ENCODE peak calls at places on chromosomes 16 and 17, in seven cellular contexts. One of them, this sample, is unnamed.

GRCh38 chr16:17365211-17365541 is 105.6 kb downstream of the XYLT1 start:
- DNase-seq in HCT116: no peak
- DNase-seq in HepG2: no peak
- DNase-seq in H1: no peak
- DNase-seq in GM12878: no peak
- DNase-seq in K562: no peak
- DNase-seq in SK-N-SH: no peak
- DNase-seq in this sample: no peak

GRCh38 chr16:49857423-49858181 is 1.7 kb upstream of the ZNF423 start:
- DNase-seq in K562: peak; percentile 83
- DNase-seq in GM12878: no peak
- DNase-seq in SK-N-SH: peak; percentile 86
- DNase-seq in HepG2: peak; percentile 32
- DNase-seq in H1: peak; percentile 89
- DNase-seq in HCT116: peak; percentile 60
- DNase-seq in this sample: peak; percentile 11

GRCh38 chr17:16428098-16428882 is 12.9 kb downstream of the TRPV2 start:
- DNase-seq in H1: peak; percentile 44
- DNase-seq in GM12878: no peak
- DNase-seq in HepG2: peak; percentile 64
- DNase-seq in K562: peak; percentile 69
- DNase-seq in HCT116: no peak
- DNase-seq in SK-N-SH: peak; percentile 86
- DNase-seq in this sample: peak; percentile 59

GRCh38 chr17:36524428-36524876 is 10.2 kb downstream of the MYO19 start:
- DNase-seq in HepG2: no peak
- DNase-seq in SK-N-SH: no peak
- DNase-seq in HCT116: no peak
- DNase-seq in H1: no peak
- DNase-seq in GM12878: no peak
- DNase-seq in K562: no peak
- DNase-seq in this sample: peak; percentile 41

GRCh38 chr16:53821957-53822625 is 118.1 kb downstream of the FTO start:
- DNase-seq in K562: no peak
- DNase-seq in HCT116: no peak
- DNase-seq in GM12878: no peak
- DNase-seq in SK-N-SH: no peak
- DNase-seq in H1: no peak
- DNase-seq in HepG2: peak; percentile 25
- DNase-seq in this sample: peak; percentile 80

GRCh38 chr17:66076546-66077190 is 115.3 kb downstream of the CEP112 start:
- DNase-seq in H1: no peak
- DNase-seq in K562: no peak
- DNase-seq in GM12878: no peak
- DNase-seq in SK-N-SH: no peak
- DNase-seq in HepG2: no peak
- DNase-seq in HCT116: no peak
- DNase-seq in this sample: no peak

GRCh38 chr17:45246338-45246737 is 15.6 kb downstream of the SPATA32 start:
- DNase-seq in HCT116: no peak
- DNase-seq in K562: no peak
- DNase-seq in GM12878: no peak
- DNase-seq in SK-N-SH: no peak
- DNase-seq in HepG2: no peak
- DNase-seq in H1: no peak
- DNase-seq in this sample: no peak

GRCh38 chr17:12256380-12256995 is 235.8 kb downstream of the MAP2K4 start:
- DNase-seq in GM12878: peak; percentile 3
- DNase-seq in HCT116: peak; percentile 37
- DNase-seq in SK-N-SH: peak; percentile 43
- DNase-seq in H1: no peak
- DNase-seq in K562: peak; percentile 29
- DNase-seq in HepG2: peak; percentile 35
- DNase-seq in this sample: peak; percentile 81

GRCh38 chr17:20010099-20010863 is 1.1 kb downstream of the SPECC1 start:
- DNase-seq in HepG2: peak; percentile 33
- DNase-seq in SK-N-SH: peak; percentile 64
- DNase-seq in K562: peak; percentile 32
- DNase-seq in H1: no peak
- DNase-seq in GM12878: no peak
- DNase-seq in HCT116: peak; percentile 54
- DNase-seq in this sample: peak; percentile 61

GRCh38 chr17:1229354-1229890 is 40.8 kb upstream of the BHLHA9 start:
- DNase-seq in GM12878: no peak
- DNase-seq in HepG2: no peak
- DNase-seq in HCT116: no peak
- DNase-seq in K562: peak; percentile 53
- DNase-seq in SK-N-SH: peak; percentile 75
- DNase-seq in H1: peak; percentile 66
- DNase-seq in this sample: no peak

GRCh38 chr16:71293921-71294320 is 4.7 kb upstream of the CMTR2 start:
- DNase-seq in K562: no peak
- DNase-seq in HepG2: no peak
- DNase-seq in H1: no peak
- DNase-seq in GM12878: no peak
- DNase-seq in SK-N-SH: no peak
- DNase-seq in HCT116: no peak
- DNase-seq in this sample: no peak

DNA sequence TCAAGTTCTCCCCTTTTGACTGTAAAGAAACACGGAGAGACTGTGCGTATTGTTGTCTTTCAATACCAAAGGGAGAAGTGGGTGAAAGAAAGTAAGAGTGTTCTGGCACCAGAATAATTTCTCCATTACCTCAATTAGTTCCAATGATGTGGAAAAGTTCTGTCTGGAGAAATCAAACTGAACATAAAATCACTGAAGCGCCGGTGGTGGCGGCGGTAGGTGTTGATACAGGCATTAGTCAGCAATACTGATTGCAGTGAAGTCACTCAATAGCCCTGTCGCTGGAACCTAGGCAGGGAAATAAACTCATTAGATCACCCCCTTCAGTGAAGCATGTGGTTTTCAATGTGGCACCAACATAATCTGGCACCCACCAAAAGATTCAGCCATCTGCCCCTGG is 274.3 kb upstream of the SOX9 start:
- DNase-seq in HepG2: no peak
- DNase-seq in HCT116: no peak
- DNase-seq in H1: no peak
- DNase-seq in K562: no peak
- DNase-seq in GM12878: no peak
- DNase-seq in SK-N-SH: no peak
- DNase-seq in this sample: no peak
- TF ChIP-seq RAD21 in HepG2: no peak
- TF ChIP-seq RAD21 in HCT116: no peak
- TF ChIP-seq RAD21 in H1: no peak
- TF ChIP-seq RAD21 in K562: no peak
- TF ChIP-seq RAD21 in GM12878: no peak
- TF ChIP-seq RAD21 in SK-N-SH: no peak
- TF ChIP-seq RAD21 in this sample: no peak

DNA sequence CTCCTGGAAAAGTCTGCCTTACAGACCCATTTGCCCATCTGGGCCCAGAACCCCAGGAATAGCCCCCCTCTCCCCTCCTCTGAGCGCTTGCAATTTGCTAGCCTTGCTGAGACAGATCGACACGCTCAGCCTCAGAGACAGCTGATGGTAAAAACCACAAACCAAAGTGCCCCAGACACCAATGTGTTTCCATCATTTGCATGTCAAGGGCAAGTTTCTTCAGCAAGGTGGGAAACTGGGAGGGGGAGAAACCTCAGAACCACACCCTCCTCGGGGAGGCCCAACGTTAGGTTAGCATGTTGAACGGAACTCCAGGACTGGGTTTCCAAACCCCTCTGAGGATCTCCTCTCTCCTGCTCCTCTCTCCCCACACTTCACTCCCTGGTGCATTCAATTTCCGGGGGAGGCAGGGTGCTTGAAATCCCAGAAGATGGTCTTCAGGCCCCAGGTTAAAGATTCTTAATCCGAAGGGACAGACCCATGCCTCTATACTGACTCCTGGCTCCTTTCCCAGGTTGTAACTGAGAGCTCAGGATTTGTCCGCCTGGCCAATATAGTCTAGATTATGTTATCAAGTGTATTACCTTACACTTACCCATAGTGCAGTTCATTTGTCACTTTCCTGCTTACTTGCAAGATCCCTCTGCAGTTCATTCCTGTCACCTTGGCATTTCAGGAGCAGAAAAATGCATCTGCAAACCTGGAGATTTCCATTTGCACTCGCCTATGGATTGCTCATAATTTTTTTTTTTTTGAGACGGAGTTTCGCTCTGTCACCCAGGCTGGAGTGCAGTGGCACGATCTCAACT is 1.3 kb upstream of the CUEDC1 start:
- DNase-seq in GM12878: peak; percentile 62
- DNase-seq in HepG2: no peak
- DNase-seq in H1: peak; percentile 54
- DNase-seq in HCT116: no peak
- DNase-seq in SK-N-SH: peak; percentile 27
- DNase-seq in K562: no peak
- DNase-seq in this sample: no peak
- H3K9ac ChIP-seq in GM12878: no peak overlapping the region
- H3K9ac ChIP-seq in HepG2: no peak overlapping the region
- H3K9ac ChIP-seq in H1: no peak overlapping the region
- H3K9ac ChIP-seq in HCT116: peak overlapping the region; percentile 82
- H3K9ac ChIP-seq in SK-N-SH: no peak overlapping the region
- H3K9ac ChIP-seq in K562: no peak overlapping the region
- H3K9ac ChIP-seq in this sample: no peak overlapping the region

DNA sequence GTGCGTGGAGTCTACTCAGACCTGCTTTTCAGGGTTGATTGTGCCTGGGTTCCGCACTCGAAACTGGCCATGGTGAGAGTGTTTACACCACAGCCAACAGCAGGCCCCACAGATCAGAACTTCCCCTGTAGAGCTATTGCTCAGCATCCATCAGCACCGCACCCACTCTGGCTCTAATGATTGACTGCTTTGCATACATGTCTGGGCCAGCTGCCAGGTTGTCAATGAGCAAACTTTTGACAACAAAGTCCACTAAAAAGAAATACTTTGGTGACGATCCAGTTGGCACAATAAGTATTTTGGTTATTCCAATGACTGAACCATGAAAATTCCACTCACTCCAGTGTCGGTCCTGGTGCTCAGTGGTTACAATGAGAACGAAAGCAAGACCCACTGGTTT is 190.7 kb downstream of the FOXL1 start:
- DNase-seq in HepG2: no peak
- DNase-seq in GM12878: peak; percentile 8
- DNase-seq in SK-N-SH: no peak
- DNase-seq in K562: no peak
- DNase-seq in H1: no peak
- DNase-seq in HCT116: no peak
- DNase-seq in this sample: peak; percentile 27
- TF ChIP-seq RAD21 in HepG2: no peak
- TF ChIP-seq RAD21 in GM12878: no peak
- TF ChIP-seq RAD21 in SK-N-SH: no peak
- TF ChIP-seq RAD21 in K562: no peak
- TF ChIP-seq RAD21 in H1: no peak
- TF ChIP-seq RAD21 in HCT116: no peak
- TF ChIP-seq RAD21 in this sample: no peak

GRCh38 chr17:4263282-4264215 is at the start of gene ANKFY1:
- DNase-seq in HCT116: peak; percentile 82
- DNase-seq in HepG2: peak; percentile 87
- DNase-seq in SK-N-SH: peak; percentile 97
- DNase-seq in K562: peak; percentile 91
- DNase-seq in H1: peak; percentile 99
- DNase-seq in GM12878: peak; percentile 87
- DNase-seq in this sample: peak; percentile 92
- H3K9ac ChIP-seq in HCT116: peak within 1 kb of the TSS; percentile 92
- H3K9ac ChIP-seq in HepG2: peak within 1 kb of the TSS; percentile 81
- H3K9ac ChIP-seq in SK-N-SH: peak within 1 kb of the TSS; percentile 97
- H3K9ac ChIP-seq in K562: peak within 1 kb of the TSS; percentile 88
- H3K9ac ChIP-seq in H1: peak within 1 kb of the TSS; percentile 96
- H3K9ac ChIP-seq in GM12878: peak within 1 kb of the TSS; percentile 84
- H3K9ac ChIP-seq in this sample: peak within 1 kb of the TSS; percentile 98

DNA sequence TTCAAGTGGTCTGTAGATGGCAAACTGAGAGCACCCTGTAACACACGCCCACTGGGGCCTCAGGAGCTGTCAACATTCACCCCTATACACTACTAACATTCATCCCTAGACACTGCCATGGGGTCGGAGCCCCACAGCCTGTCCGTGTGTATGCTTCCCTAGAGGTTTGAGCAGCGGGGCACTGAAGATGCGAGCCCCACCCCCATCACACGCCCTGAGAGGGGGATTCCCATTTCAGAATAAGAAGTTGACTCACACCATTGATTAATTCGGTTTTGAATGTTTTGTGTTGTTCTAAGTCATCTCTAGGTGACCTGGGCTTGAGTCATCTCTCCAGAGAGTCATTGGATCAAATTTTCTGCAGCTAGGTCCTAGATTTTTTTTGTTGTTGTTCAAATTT is 37.3 kb upstream of the MMD start:
- DNase-seq in H1: no peak
- DNase-seq in GM12878: no peak
- DNase-seq in SK-N-SH: no peak
- DNase-seq in HCT116: peak; percentile 49
- DNase-seq in HepG2: no peak
- DNase-seq in K562: no peak
- DNase-seq in this sample: peak; percentile 89
- TF ChIP-seq RAD21 in H1: no peak
- TF ChIP-seq RAD21 in GM12878: no peak
- TF ChIP-seq RAD21 in SK-N-SH: no peak
- TF ChIP-seq RAD21 in HCT116: no peak
- TF ChIP-seq RAD21 in HepG2: no peak
- TF ChIP-seq RAD21 in K562: no peak
- TF ChIP-seq RAD21 in this sample: no peak

DNA sequence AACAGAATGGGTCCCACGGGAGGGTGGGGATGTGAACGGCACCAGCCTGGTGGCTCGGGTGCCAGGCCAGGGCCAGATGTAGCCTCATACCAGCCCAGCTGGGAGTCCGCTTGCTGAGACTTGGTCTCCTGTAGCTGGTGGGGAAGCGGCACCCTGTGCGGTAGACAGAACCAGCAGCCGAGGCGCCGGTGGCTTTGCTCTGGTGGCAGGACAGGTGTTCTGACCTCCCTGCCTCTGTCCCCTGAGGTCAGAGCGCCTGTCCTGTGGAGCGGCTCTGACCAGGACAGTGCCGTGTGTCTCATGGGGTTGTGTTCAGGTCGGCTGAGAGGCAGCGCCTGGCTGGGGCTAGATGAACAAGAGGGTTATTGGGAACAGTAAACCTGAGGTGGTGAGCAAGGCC is 20.1 kb downstream of the RAB40C start:
- DNase-seq in HCT116: no peak
- DNase-seq in K562: no peak
- DNase-seq in H1: no peak
- DNase-seq in HepG2: no peak
- DNase-seq in SK-N-SH: no peak
- DNase-seq in GM12878: no peak
- DNase-seq in this sample: no peak
- H3K9ac ChIP-seq in HCT116: no peak overlapping the region
- H3K9ac ChIP-seq in K562: no peak overlapping the region
- H3K9ac ChIP-seq in H1: no peak overlapping the region
- H3K9ac ChIP-seq in HepG2: peak overlapping the region; percentile 46
- H3K9ac ChIP-seq in SK-N-SH: no peak overlapping the region
- H3K9ac ChIP-seq in GM12878: no peak overlapping the region
- H3K9ac ChIP-seq in this sample: no peak overlapping the region

GRCh38 chr17:31579265-31579664 is 187.8 kb downstream of the RAB11FIP4 start:
- DNase-seq in K562: no peak
- DNase-seq in HCT116: no peak
- DNase-seq in GM12878: no peak
- DNase-seq in SK-N-SH: peak; percentile 77
- DNase-seq in H1: no peak
- DNase-seq in HepG2: no peak
- DNase-seq in this sample: peak; percentile 57
- TF ChIP-seq RAD21 in K562: no peak
- TF ChIP-seq RAD21 in HCT116: no peak
- TF ChIP-seq RAD21 in GM12878: no peak
- TF ChIP-seq RAD21 in SK-N-SH: no peak
- TF ChIP-seq RAD21 in H1: no peak
- TF ChIP-seq RAD21 in HepG2: no peak
- TF ChIP-seq RAD21 in this sample: no peak

GRCh38 chr17:82000803-82001649 is 21.7 kb downstream of the CENPX start:
- DNase-seq in HCT116: no peak
- DNase-seq in SK-N-SH: no peak
- DNase-seq in H1: peak; percentile 47
- DNase-seq in GM12878: no peak
- DNase-seq in HepG2: no peak
- DNase-seq in K562: no peak
- DNase-seq in this sample: no peak
- H3K9ac ChIP-seq in HCT116: no peak overlapping the region
- H3K9ac ChIP-seq in SK-N-SH: no peak overlapping the region
- H3K9ac ChIP-seq in H1: no peak overlapping the region
- H3K9ac ChIP-seq in GM12878: no peak overlapping the region
- H3K9ac ChIP-seq in HepG2: peak overlapping the region; percentile 80
- H3K9ac ChIP-seq in K562: no peak overlapping the region
- H3K9ac ChIP-seq in this sample: no peak overlapping the region

This sample was measured in IMR-90.